ENCODE peak calls at places on chromosomes 11 and 22, in eight cellular contexts. Y is WTC11, L is IMR-90, I is HepG2, K is GM12878, X is K562, D is H1, M is SK-N-SH. V is an unnamed sample.

GRCh38 chr22:40265783-40266182 is 80.5 kb upstream of the ADSL start:
- DNase-seq in K (no peak), L (no peak), M (no peak), Y (no peak), X (no peak), D (no peak), I (no peak), V (no peak)

GRCh38 chr11:30938801-30939200 is 352.6 kb upstream of the MPPED2 start:
- DNase-seq in M (no peak), Y (no peak), I (no peak), D (no peak), X (no peak), L (no peak), K (no peak), V (no peak)

GRCh38 chr22:42303304-42304020 is 33.0 kb upstream of the TCF20 start:
- DNase-seq in K (no peak), M (no peak), I (peak; percentile 53), X (no peak), D (no peak), Y (no peak), L (no peak), V (no peak)

GRCh38 chr11:46322759-46323158 is 24.5 kb upstream of the DGKZ start:
- DNase-seq in K (no peak), Y (peak; percentile 72), M (no peak), L (peak; percentile 35), D (peak; percentile 82), X (peak; percentile 73), I (no peak), V (peak; percentile 51)

GRCh38 chr22:46614070-46614931 is 5.9 kb upstream of the GRAMD4 start:
- DNase-seq in L (no peak), I (no peak), X (no peak), Y (no peak), D (no peak), K (peak; percentile 70), M (no peak), V (no peak)

GRCh38 chr11:129861702-129862107 is 33.7 kb downstream of the NFRKB start:
- DNase-seq in L (peak; percentile 96), I (peak; percentile 93), Y (peak; percentile 41), X (no peak), K (no peak), M (no peak), D (no peak), V (peak; percentile 89)

GRCh38 chr11:125433454-125434121 is 62.5 kb downstream of the FEZ1 start:
- DNase-seq in X (peak; percentile 58), K (no peak), M (peak; percentile 69), I (peak; percentile 15), L (peak; percentile 66), D (peak; percentile 76), Y (peak; percentile 77), V (peak; percentile 45)

GRCh38 chr11:7546324-7546791 is 32.6 kb downstream of the PPFIBP2 start:
- DNase-seq in X (no peak), D (no peak), L (peak; percentile 12), Y (no peak), I (no peak), K (no peak), M (no peak), V (no peak)

GRCh38 chr11:32426819-32427615 is 8.3 kb downstream of the WT1 start:
- DNase-seq in M (peak; percentile 30), Y (peak; percentile 65), L (no peak), X (peak; percentile 77), D (peak; percentile 77), I (no peak), K (no peak), V (no peak)

GRCh38 chr11:47765086-47765485 is 2.1 kb downstream of the FNBP4 start:
- DNase-seq in D (no peak), L (peak; percentile 13), K (no peak), I (no peak), M (no peak), Y (no peak), X (no peak), V (no peak)

GRCh38 chr11:122723576-122723975 is 68.1 kb downstream of the UBASH3B start:
- DNase-seq in M (no peak), I (no peak), X (no peak), K (no peak), L (peak; percentile 45), D (no peak), Y (no peak), V (no peak)

GRCh38 chr11:20259506-20259905 is 99.2 kb upstream of the DBX1 start:
- DNase-seq in Y (no peak), I (no peak), M (no peak), L (no peak), X (no peak), D (no peak), K (no peak), V (no peak)

GRCh38 chr11:1888811-1889526 is 2.7 kb downstream of the PRR33 start:
- DNase-seq in D (no peak), L (no peak), K (no peak), I (no peak), Y (no peak), M (peak; percentile 29), X (no peak), V (no peak)

GRCh38 chr11:48062649-48063048 is 82.3 kb downstream of the PTPRJ start:
- DNase-seq in L (no peak), Y (no peak), D (no peak), X (no peak), M (no peak), K (no peak), I (no peak), V (no peak)

GRCh38 chr22:47132428-47132825 is 370.0 kb downstream of the TBC1D22A start:
- DNase-seq in M (no peak), K (no peak), L (no peak), X (no peak), D (no peak), I (no peak), Y (no peak), V (no peak)

GRCh38 chr11:612201-612960 is 3.4 kb downstream of the IRF7 start:
- DNase-seq in X (no peak), I (peak; percentile 29), L (peak; percentile 22), M (no peak), Y (no peak), K (no peak), D (no peak), V (peak; percentile 57)

GRCh38 chr22:46537946-46538815 is 761 bp upstream of the CELSR1 start:
- DNase-seq in Y (peak; percentile 57), L (peak; percentile 27), M (peak; percentile 69), I (no peak), D (peak; percentile 69), K (no peak), X (no peak), V (peak; percentile 70)

DNA sequence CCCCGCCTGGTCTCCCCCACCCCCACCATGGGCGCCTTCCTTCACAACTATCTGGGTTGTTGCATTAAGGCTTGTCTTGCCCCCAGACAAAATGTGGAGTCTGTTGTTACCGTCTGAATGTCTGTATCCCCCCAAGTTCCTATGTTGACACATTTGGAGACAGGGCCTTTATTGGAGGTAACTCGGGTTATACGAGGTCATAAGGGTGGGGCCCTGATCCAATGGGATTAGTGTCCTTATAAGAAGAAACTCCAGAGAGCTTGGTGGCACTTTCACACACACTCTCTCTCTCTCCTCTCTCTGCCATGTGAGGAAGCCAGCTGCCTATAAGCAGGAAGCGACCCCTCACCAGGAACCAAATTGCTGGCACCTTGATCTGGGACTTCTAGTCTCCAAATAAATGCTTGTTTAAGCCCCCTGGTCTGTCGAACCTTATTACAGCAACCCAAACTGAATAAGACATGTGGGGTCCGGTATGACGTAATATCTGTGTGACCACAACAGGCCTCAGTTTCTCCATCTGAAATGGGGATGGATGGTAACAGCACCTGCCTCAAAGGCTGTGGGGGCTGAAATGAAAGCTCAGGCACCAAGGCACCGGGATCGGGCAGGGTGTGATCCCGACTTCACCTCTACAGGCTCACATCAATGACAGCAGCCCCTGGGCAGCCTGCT is 222.3 kb downstream of the CTTN start:
- DNase-seq in L (no peak), K (no peak), X (no peak), D (no peak), I (no peak), M (no peak), Y (no peak), V (no peak)
- TF ChIP-seq CTCF in L (no peak), K (no peak), X (no peak), D (no peak), I (no peak), M (no peak), Y (no peak), V (no peak)

DNA sequence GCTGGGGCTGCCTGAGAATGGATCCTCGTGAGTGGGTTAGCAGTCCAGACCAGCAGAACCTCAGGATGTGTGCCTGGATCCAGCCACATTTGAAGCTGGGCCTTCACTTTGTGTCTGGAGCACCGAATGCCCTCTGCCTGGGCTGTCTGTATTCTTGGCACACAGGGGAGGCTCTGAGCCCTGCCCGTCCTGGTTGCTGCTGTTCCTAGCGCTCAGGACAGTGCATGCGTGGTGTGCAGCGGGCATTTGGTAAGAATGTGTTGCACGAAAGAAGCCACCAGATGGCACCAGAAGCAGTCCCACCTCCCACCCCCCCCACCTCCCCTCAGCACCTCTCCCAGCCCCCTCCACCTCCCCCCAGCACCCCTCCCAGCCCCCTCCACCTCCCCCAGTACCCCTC is 4.1 kb upstream of the MAPK11 start:
- DNase-seq in L (peak; percentile 54), I (peak; percentile 44), Y (no peak), K (no peak), M (peak; percentile 90), X (peak; percentile 31), D (no peak), V (peak; percentile 38)
- TF ChIP-seq USF2 in L (no peak), I (no peak), Y (no peak), K (no peak), M (no peak), X (no peak), D (no peak), V (no peak)

DNA sequence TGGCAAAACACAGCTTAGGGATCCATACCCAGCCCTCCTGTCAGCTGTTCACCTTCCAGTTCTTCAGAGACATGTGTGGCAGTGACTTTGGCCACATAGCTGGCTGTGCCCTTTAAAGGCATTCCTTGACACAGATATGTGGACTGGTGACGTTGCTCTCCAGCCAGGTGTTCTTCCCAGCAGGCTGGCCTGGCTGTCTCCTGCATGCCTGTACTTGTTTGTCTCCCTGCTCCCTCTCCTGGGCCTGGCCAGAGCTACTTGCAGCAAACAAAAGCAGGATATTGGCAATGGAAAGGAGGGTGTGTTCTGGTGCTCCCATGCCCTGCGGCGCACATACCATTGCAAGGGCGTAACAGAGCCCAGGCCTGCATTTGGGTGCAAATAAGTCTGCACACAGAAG is 38.3 kb downstream of the PIK3IP1 start:
- DNase-seq in I (peak; percentile 16), Y (peak; percentile 42), K (no peak), X (no peak), L (no peak), M (no peak), D (no peak), V (no peak)
- TF ChIP-seq CTCF in I (no peak), Y (no peak), K (no peak), X (no peak), L (no peak), M (no peak), D (no peak), V (no peak)

DNA sequence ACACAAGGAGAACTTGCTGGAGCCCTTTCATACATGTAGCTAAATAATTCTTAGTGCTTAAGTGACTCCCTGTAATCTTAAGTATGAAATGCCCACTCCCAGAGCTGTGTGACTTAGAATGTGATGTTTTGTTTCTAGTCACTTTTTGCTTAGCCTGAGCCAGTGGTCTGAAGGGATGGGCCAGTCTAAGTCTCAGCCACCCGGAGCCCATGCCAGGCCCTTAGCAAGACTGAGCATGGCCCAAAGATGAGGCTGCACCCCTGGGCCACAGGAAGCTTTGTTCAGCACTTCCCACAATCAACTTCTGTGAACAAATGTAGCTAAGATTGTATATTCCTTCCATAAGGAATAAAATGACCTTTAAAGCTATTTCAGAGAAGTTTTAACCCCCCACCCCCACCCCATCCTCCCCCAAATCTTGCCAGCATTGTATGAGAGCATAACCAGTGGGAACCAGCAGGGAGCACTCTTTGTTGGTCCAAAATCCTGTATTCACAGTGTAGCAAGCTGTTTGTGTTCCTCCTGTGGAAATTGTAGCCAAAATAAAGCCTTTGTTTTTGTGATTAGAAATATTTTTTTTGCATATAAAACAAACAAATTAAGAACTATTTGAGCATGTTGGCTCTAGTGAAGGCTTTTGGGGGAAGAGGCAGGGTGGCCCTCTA is 73.8 kb upstream of the GAL start:
- DNase-seq in I (no peak), K (no peak), Y (no peak), M (peak; percentile 67), D (no peak), X (no peak), L (peak; percentile 5), V (peak; percentile 14)
- TF ChIP-seq USF2 in I (no peak), K (no peak), Y (no peak), M (no peak), D (no peak), X (no peak), L (no peak), V (no peak)

V was measured in A549.